ENCODE peak calls at places on chromosomes 11 and 22, in seven cellular contexts. E, Y, G, J, O, U and V are unnamed samples.

GRCh38 chr11:64180871-64181270 is 5.1 kb upstream of the STIP1 start:
- DNase-seq in O (no peak), U (no peak), G (no peak), E (peak), Y (no peak), J (no peak), V (no peak)

GRCh38 chr11:123740787-123741158 is 687 bp downstream of the ZNF202 start:
- DNase-seq in G (no peak), O (no peak), E (no peak), J (no peak), Y (no peak), U (no peak), V (no peak)

GRCh38 chr11:48093795-48094642 is 113.7 kb downstream of the PTPRJ start:
- DNase-seq in O (no peak), Y (no peak), E (no peak), J (no peak), U (no peak), G (no peak), V (peak)

GRCh38 chr11:62980133-62980760 is 4.5 kb downstream of the SLC22A6 start:
- DNase-seq in Y (no peak), J (no peak), U (no peak), E (no peak), G (no peak), O (no peak), V (no peak)

GRCh38 chr11:9516113-9516512 is 55.3 kb downstream of the ZNF143 start:
- DNase-seq in U (no peak), E (no peak), O (no peak), Y (no peak), G (no peak), J (no peak), V (no peak)

GRCh38 chr11:24496728-24497396 is at the start of gene LUZP2:
- DNase-seq in U (no peak), G (no peak), J (no peak), O (peak), E (peak), Y (no peak), V (peak)

GRCh38 chr22:34966980-34967379 is 99.0 kb upstream of the ISX start:
- DNase-seq in G (no peak), J (no peak), O (no peak), Y (no peak), E (no peak), U (no peak), V (peak)

GRCh38 chr11:67283490-67283963 is 5.6 kb upstream of the ANKRD13D start:
- DNase-seq in G (no peak), E (no peak), Y (no peak), U (no peak), J (no peak), O (no peak), V (no peak)

GRCh38 chr11:84981296-84981695 is 645.8 kb downstream of the DLG2 start:
- DNase-seq in G (no peak), O (no peak), U (no peak), Y (no peak), J (no peak), E (no peak), V (no peak)

GRCh38 chr11:123020968-123021367 is 39.3 kb upstream of the BSX start:
- DNase-seq in Y (peak), G (peak), O (no peak), U (no peak), J (peak), E (peak), V (peak)

GRCh38 chr11:102208835-102209234 is 98.6 kb downstream of the YAP1 start:
- DNase-seq in Y (no peak), O (no peak), J (no peak), E (no peak), G (no peak), U (no peak), V (no peak)

GRCh38 chr22:17489101-17489500 is 74.2 kb upstream of the SLC25A18 start:
- DNase-seq in G (no peak), O (no peak), U (no peak), Y (no peak), E (no peak), J (peak), V (no peak)

GRCh38 chr11:63165710-63166310 is 21.8 kb upstream of the SLC22A24 start:
- DNase-seq in O (no peak), G (no peak), Y (no peak), U (no peak), J (no peak), E (no peak), V (no peak)

GRCh38 chr11:127890026-127890611 is 697.2 kb downstream of the ETS1 start:
- DNase-seq in O (no peak), J (no peak), U (no peak), E (no peak), Y (no peak), G (no peak), V (peak)

GRCh38 chr11:129237880-129238638 is 45.9 kb upstream of the ARHGAP32 start:
- DNase-seq in E (no peak), U (no peak), Y (no peak), J (no peak), G (peak), O (no peak), V (no peak)

GRCh38 chr11:64868904-64869570 is 9.4 kb downstream of the EHD1 start:
- DNase-seq in J (no peak), Y (no peak), O (no peak), E (no peak), G (peak), U (no peak), V (peak)

DNA sequence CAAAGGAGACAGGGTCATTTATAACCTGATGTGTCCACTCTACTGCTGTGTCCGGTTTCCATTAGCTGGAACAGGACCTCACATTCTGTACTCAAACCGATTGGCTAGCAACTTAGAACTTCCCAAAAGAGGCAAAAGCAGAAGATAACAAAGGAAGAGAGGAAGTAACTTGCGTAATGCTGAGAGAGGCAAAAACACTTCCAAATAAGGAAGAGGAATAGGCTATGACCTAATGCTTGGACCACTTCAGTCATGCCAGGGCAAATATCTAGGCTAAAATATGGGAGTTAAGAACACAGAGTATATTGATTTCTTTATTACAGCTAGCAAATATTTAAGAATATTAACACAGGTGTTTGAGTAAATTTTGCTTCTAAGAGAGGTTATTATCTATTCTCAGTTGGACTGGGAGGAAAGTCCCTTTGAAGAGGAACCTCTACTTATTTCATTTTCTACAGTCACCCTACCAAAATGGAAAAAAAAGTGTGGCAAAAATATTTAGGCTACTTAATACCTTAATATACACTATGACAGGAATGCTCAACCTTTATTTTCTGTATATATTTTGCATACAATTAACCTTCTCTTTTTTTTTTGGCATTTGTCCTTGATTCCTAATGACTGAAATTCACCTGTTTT is 499.8 kb upstream of the CHORDC1 start:
- DNase-seq in G (no peak), J (no peak), Y (no peak), E (no peak), O (no peak), U (no peak), V (no peak)
- TF ChIP-seq CTCF in G (no peak), J (no peak), Y (no peak), E (no peak), O (no peak), U (no peak), V (no peak)

GRCh38 chr22:31036671-31037550 is 44.2 kb upstream of the SMTN start:
- DNase-seq in E (no peak), G (no peak), Y (no peak), J (no peak), O (peak), U (no peak), V (peak)
- H3K4me3 ChIP-seq in E (no peak), G (no peak), Y (no peak), J (no peak), O (peak), U (peak), V (peak)

GRCh38 chr11:125674210-125674609 is 6.4 kb downstream of the ACRV1 start:
- DNase-seq in Y (no peak), U (no peak), G (no peak), E (no peak), O (no peak), J (no peak), V (no peak)

GRCh38 chr11:125675196-125675595 is 5.5 kb downstream of the ACRV1 start:
- DNase-seq in U (no peak), Y (no peak), J (no peak), O (no peak), E (no peak), G (no peak), V (no peak)

GRCh38 chr11:125680747-125681146 is at the start of gene ACRV1:
- DNase-seq in U (no peak), E (no peak), O (no peak), Y (no peak), G (no peak), J (no peak), V (no peak)

GRCh38 chr11:125679837-125680236 is 810 bp downstream of the ACRV1 start:
- DNase-seq in U (no peak), G (no peak), E (no peak), Y (no peak), J (no peak), O (no peak), V (no peak)

GRCh38 chr11:125679397-125679796 is 1.2 kb downstream of the ACRV1 start:
- DNase-seq in E (no peak), Y (no peak), U (no peak), G (no peak), O (no peak), J (no peak), V (peak)
- TF ChIP-seq CTCF in E (no peak), Y (no peak), U (no peak), G (no peak), O (no peak), J (no peak), V (peak)

DNA sequence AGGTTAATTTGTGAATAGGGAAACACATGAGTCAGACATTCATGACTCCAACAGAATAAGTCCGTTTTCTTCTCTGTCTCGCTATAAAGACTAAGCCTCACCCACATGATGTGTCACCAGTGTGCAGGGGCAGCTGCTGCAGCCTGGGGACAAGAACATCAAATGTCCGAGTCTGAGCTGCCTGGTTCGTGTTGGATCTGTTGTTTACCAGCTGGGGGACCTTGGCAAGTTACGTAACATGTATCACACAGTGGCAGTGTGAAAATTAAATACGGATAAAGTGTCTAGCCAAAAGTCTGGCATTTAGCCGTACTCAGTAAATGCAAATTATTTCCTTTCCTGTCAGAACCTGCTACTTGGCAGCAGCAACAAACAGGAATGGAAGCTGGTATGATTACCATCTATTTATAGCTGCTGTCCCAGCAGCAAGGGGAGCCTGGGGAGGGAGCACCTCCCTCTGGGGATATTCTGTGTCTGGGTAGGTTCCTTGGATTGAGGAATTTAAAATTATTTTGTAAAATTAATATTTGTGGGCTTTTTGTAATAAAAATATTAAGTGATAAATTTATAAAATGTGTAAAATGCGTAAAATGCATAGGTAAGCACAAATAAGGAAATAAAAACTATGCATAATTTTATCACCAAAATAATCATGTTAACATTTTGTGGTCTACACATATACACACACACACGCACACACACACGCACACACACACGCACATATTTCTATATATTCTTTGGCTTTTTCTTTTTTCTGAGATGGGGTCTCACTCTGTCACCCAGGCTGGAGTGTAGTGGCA is 1.3 kb upstream of the CLDN25 start:
- DNase-seq in G (no peak), J (no peak), O (peak), Y (no peak), U (no peak), E (peak), V (peak)
- H3K4me3 ChIP-seq in G (no peak), J (no peak), O (peak), Y (no peak), U (peak), E (no peak), V (peak)

GRCh38 chr11:117095301-117096139 is 2.7 kb downstream of the SIK3 start:
- DNase-seq in U (no peak), J (no peak), Y (no peak), G (peak), E (no peak), O (no peak), V (peak)

GRCh38 chr11:117094776-117095175 is 3.5 kb downstream of the SIK3 start:
- DNase-seq in Y (no peak), E (no peak), G (no peak), O (no peak), J (no peak), U (no peak), V (peak)

GRCh38 chr11:117096973-117097566 is 1.2 kb downstream of the SIK3 start:
- DNase-seq in E (no peak), Y (no peak), G (no peak), J (no peak), U (no peak), O (no peak), V (no peak)

GRCh38 chr11:117097567-117098268 is 510 bp downstream of the SIK3 start:
- DNase-seq in J (peak), U (no peak), O (peak), Y (peak), G (peak), E (peak), V (peak)

DNA sequence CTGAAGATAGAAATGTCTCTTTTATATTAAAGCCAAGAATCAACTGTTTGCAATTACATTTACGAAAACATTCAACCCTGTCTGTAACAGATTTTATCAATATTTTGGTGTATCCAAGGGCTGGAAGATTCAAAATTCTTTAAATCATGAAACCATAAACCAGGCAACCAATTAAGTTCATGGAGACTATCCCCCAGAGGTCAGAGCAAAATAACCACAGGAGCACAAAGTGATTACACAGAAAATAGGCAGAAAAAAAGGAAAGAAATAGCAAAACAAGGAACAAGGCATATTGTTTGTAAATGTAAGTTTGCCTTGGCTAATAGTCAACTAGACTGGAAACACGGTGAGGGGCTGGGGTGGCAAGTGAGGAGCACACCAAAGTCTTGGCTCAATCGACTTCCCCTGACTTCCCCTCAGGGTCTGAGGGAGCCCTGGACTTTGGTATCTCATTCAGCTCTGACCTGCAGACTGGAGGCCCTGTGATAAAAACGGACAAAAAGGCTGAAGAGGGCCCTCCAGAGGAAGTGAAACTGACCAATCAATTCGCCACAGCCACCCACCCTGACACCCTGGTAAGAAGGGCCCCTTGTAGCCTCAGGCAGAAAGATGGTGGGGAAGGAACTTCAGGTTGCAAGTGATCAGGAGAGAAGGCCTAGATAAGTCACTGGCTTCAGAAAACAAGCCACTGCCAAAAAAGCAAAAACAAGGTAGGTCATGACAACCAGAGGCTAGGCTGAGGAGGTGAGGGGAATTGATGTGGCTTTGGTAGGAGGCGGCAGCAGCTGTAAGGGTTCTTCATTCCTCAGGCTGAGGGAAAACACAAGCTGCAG is 1.9 kb downstream of the SIK3 start:
- DNase-seq in E (no peak), U (no peak), J (peak), G (peak), Y (no peak), O (no peak), V (no peak)
- TF ChIP-seq CTCF in E (no peak), U (no peak), J (no peak), G (no peak), Y (no peak), O (no peak), V (peak)

GRCh38 chr11:115112779-115113178 is 391.4 kb downstream of the CADM1 start:
- DNase-seq in U (no peak), O (no peak), J (no peak), G (no peak), Y (no peak), E (no peak), V (no peak)
- H3K4me3 ChIP-seq in U (no peak), O (no peak), J (no peak), G (no peak), Y (no peak), E (no peak), V (no peak)